ENCODE peak calls at places on chromosomes 7 and 10, in eight cellular contexts. One of them, this sample, is unnamed.

GRCh38 chr7:128106840-128107239 is 75.6 kb upstream of the LRRC4 start:
- DNase-seq in CD8-positive, alpha-beta T cell: no peak
- DNase-seq in thoracic aorta: no peak
- DNase-seq in GM12865: no peak
- DNase-seq in uterus: no peak
- DNase-seq in mammary epithelial cell: no peak
- DNase-seq in fibroblast of mammary gland: no peak
- DNase-seq in body of pancreas: peak
- DNase-seq in this sample: no peak

GRCh38 chr10:96699613-96700012 is 20.7 kb downstream of the PIK3AP1 start:
- DNase-seq in body of pancreas: no peak
- DNase-seq in mammary epithelial cell: no peak
- DNase-seq in uterus: no peak
- DNase-seq in fibroblast of mammary gland: no peak
- DNase-seq in CD8-positive, alpha-beta T cell: no peak
- DNase-seq in thoracic aorta: no peak
- DNase-seq in GM12865: peak
- DNase-seq in this sample: no peak

GRCh38 chr7:139231513-139232376 is 708 bp downstream of the UBN2 start:
- DNase-seq in GM12865: peak
- DNase-seq in uterus: peak
- DNase-seq in body of pancreas: peak
- DNase-seq in CD8-positive, alpha-beta T cell: peak
- DNase-seq in fibroblast of mammary gland: peak
- DNase-seq in mammary epithelial cell: peak
- DNase-seq in thoracic aorta: no peak
- DNase-seq in this sample: no peak

GRCh38 chr10:106355450-106355849 is 809.1 kb downstream of the SORCS1 start:
- DNase-seq in uterus: no peak
- DNase-seq in thoracic aorta: no peak
- DNase-seq in fibroblast of mammary gland: peak
- DNase-seq in mammary epithelial cell: no peak
- DNase-seq in body of pancreas: no peak
- DNase-seq in CD8-positive, alpha-beta T cell: no peak
- DNase-seq in GM12865: peak
- DNase-seq in this sample: no peak

GRCh38 chr7:121531175-121532070 is 135.3 kb upstream of the FAM3C start:
- DNase-seq in body of pancreas: no peak
- DNase-seq in GM12865: no peak
- DNase-seq in CD8-positive, alpha-beta T cell: no peak
- DNase-seq in uterus: no peak
- DNase-seq in mammary epithelial cell: peak
- DNase-seq in fibroblast of mammary gland: no peak
- DNase-seq in thoracic aorta: no peak
- DNase-seq in this sample: no peak

GRCh38 chr7:4136501-4137110 is 545.5 kb upstream of the FOXK1 start:
- DNase-seq in thoracic aorta: no peak
- DNase-seq in uterus: no peak
- DNase-seq in body of pancreas: no peak
- DNase-seq in mammary epithelial cell: no peak
- DNase-seq in fibroblast of mammary gland: no peak
- DNase-seq in GM12865: no peak
- DNase-seq in CD8-positive, alpha-beta T cell: no peak
- DNase-seq in this sample: no peak

GRCh38 chr7:47581821-47582747 is at the start of gene TNS3:
- DNase-seq in uterus: peak
- DNase-seq in mammary epithelial cell: peak
- DNase-seq in thoracic aorta: no peak
- DNase-seq in body of pancreas: peak
- DNase-seq in CD8-positive, alpha-beta T cell: no peak
- DNase-seq in fibroblast of mammary gland: no peak
- DNase-seq in GM12865: no peak
- DNase-seq in this sample: no peak

GRCh38 chr7:156609010-156609877 is 31.3 kb upstream of the RNF32 start:
- DNase-seq in uterus: no peak
- DNase-seq in GM12865: no peak
- DNase-seq in body of pancreas: no peak
- DNase-seq in mammary epithelial cell: no peak
- DNase-seq in thoracic aorta: no peak
- DNase-seq in fibroblast of mammary gland: no peak
- DNase-seq in CD8-positive, alpha-beta T cell: no peak
- DNase-seq in this sample: no peak

GRCh38 chr10:100184426-100185219 is 1.2 kb downstream of the ERLIN1 start:
- DNase-seq in fibroblast of mammary gland: peak
- DNase-seq in GM12865: peak
- DNase-seq in mammary epithelial cell: peak
- DNase-seq in uterus: no peak
- DNase-seq in CD8-positive, alpha-beta T cell: no peak
- DNase-seq in thoracic aorta: no peak
- DNase-seq in body of pancreas: no peak
- DNase-seq in this sample: no peak

GRCh38 chr10:111429288-111430028 is 352.6 kb downstream of the ADRA2A start:
- DNase-seq in fibroblast of mammary gland: peak
- DNase-seq in uterus: no peak
- DNase-seq in body of pancreas: no peak
- DNase-seq in mammary epithelial cell: no peak
- DNase-seq in GM12865: no peak
- DNase-seq in thoracic aorta: no peak
- DNase-seq in CD8-positive, alpha-beta T cell: no peak
- DNase-seq in this sample: no peak

GRCh38 chr10:77925410-77925794 is 1.2 kb downstream of the DLG5 start:
- DNase-seq in CD8-positive, alpha-beta T cell: no peak
- DNase-seq in mammary epithelial cell: peak
- DNase-seq in fibroblast of mammary gland: peak
- DNase-seq in thoracic aorta: no peak
- DNase-seq in body of pancreas: peak
- DNase-seq in uterus: peak
- DNase-seq in GM12865: no peak
- DNase-seq in this sample: no peak

GRCh38 chr10:6755891-6756460 is 175.9 kb upstream of the PRKCQ start:
- DNase-seq in GM12865: peak
- DNase-seq in CD8-positive, alpha-beta T cell: no peak
- DNase-seq in fibroblast of mammary gland: peak
- DNase-seq in mammary epithelial cell: peak
- DNase-seq in uterus: no peak
- DNase-seq in body of pancreas: no peak
- DNase-seq in thoracic aorta: no peak
- DNase-seq in this sample: peak

GRCh38 chr7:16644157-16644556 is 1.4 kb downstream of the ANKMY2 start:
- DNase-seq in body of pancreas: no peak
- DNase-seq in CD8-positive, alpha-beta T cell: no peak
- DNase-seq in thoracic aorta: no peak
- DNase-seq in mammary epithelial cell: no peak
- DNase-seq in uterus: no peak
- DNase-seq in fibroblast of mammary gland: no peak
- DNase-seq in GM12865: no peak
- DNase-seq in this sample: no peak

GRCh38 chr7:11706666-11707605 is 125.1 kb downstream of the THSD7A start:
- DNase-seq in body of pancreas: peak
- DNase-seq in uterus: no peak
- DNase-seq in fibroblast of mammary gland: peak
- DNase-seq in CD8-positive, alpha-beta T cell: no peak
- DNase-seq in thoracic aorta: no peak
- DNase-seq in mammary epithelial cell: peak
- DNase-seq in GM12865: no peak
- DNase-seq in this sample: no peak

GRCh38 chr10:89082086-89082485 is 91.5 kb downstream of the FAS start:
- DNase-seq in GM12865: no peak
- DNase-seq in uterus: no peak
- DNase-seq in thoracic aorta: no peak
- DNase-seq in fibroblast of mammary gland: no peak
- DNase-seq in body of pancreas: no peak
- DNase-seq in mammary epithelial cell: no peak
- DNase-seq in CD8-positive, alpha-beta T cell: no peak
- DNase-seq in this sample: no peak
- H3K4me3 ChIP-seq in GM12865: no peak
- H3K4me3 ChIP-seq in uterus: no peak
- H3K4me3 ChIP-seq in thoracic aorta: no peak
- H3K4me3 ChIP-seq in fibroblast of mammary gland: no peak
- H3K4me3 ChIP-seq in body of pancreas: no peak
- H3K4me3 ChIP-seq in mammary epithelial cell: no peak
- H3K4me3 ChIP-seq in CD8-positive, alpha-beta T cell: no peak
- H3K4me3 ChIP-seq in this sample: no peak

GRCh38 chr10:104327745-104328635 is 10.3 kb downstream of the ITPRIP start:
- DNase-seq in body of pancreas: peak
- DNase-seq in fibroblast of mammary gland: peak
- DNase-seq in mammary epithelial cell: peak
- DNase-seq in CD8-positive, alpha-beta T cell: no peak
- DNase-seq in thoracic aorta: no peak
- DNase-seq in uterus: no peak
- DNase-seq in GM12865: no peak
- DNase-seq in this sample: peak
- TF ChIP-seq CTCF in body of pancreas: no peak
- TF ChIP-seq CTCF in fibroblast of mammary gland: peak
- TF ChIP-seq CTCF in mammary epithelial cell: peak
- TF ChIP-seq CTCF in CD8-positive, alpha-beta T cell: no peak
- TF ChIP-seq CTCF in thoracic aorta: no peak
- TF ChIP-seq CTCF in uterus: no peak
- TF ChIP-seq CTCF in GM12865: no peak
- TF ChIP-seq CTCF in this sample: no peak

DNA sequence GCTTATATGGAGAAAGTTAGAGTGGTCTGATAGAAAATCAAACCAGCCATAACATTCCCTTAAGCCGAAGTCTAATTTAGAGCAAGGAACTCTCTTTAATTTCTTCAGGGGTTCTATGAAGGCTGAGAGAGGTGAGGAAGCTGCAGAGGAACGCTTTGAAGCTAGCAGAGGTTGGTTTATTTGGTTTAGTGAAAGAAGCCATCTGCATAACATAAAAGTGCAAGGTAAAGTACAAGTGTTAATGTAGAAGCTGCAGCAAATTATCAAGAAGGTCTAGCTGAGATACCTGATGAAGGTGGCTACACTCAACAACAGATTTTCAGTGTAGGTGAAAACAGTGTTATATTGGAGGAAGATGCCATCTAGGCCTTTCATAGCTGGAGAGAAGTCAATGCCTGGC is 54.0 kb downstream of the ST7 start:
- DNase-seq in CD8-positive, alpha-beta T cell: no peak
- DNase-seq in GM12865: no peak
- DNase-seq in uterus: no peak
- DNase-seq in body of pancreas: no peak
- DNase-seq in fibroblast of mammary gland: no peak
- DNase-seq in thoracic aorta: no peak
- DNase-seq in mammary epithelial cell: no peak
- DNase-seq in this sample: no peak
- H3K4me3 ChIP-seq in CD8-positive, alpha-beta T cell: no peak
- H3K4me3 ChIP-seq in GM12865: no peak
- H3K4me3 ChIP-seq in uterus: no peak
- H3K4me3 ChIP-seq in body of pancreas: no peak
- H3K4me3 ChIP-seq in fibroblast of mammary gland: no peak
- H3K4me3 ChIP-seq in thoracic aorta: no peak
- H3K4me3 ChIP-seq in mammary epithelial cell: no peak
- H3K4me3 ChIP-seq in this sample: no peak

GRCh38 chr10:113126506-113127192 is 176.6 kb downstream of the TCF7L2 start:
- DNase-seq in thoracic aorta: no peak
- DNase-seq in mammary epithelial cell: peak
- DNase-seq in fibroblast of mammary gland: peak
- DNase-seq in uterus: peak
- DNase-seq in CD8-positive, alpha-beta T cell: peak
- DNase-seq in body of pancreas: peak
- DNase-seq in GM12865: no peak
- DNase-seq in this sample: no peak
- TF ChIP-seq CTCF in thoracic aorta: peak
- TF ChIP-seq CTCF in mammary epithelial cell: peak
- TF ChIP-seq CTCF in fibroblast of mammary gland: peak
- TF ChIP-seq CTCF in uterus: peak
- TF ChIP-seq CTCF in CD8-positive, alpha-beta T cell: peak
- TF ChIP-seq CTCF in body of pancreas: peak
- TF ChIP-seq CTCF in GM12865: no peak
- TF ChIP-seq CTCF in this sample: peak

GRCh38 chr7:85469446-85469970 is 282.7 kb upstream of the SEMA3D start:
- DNase-seq in uterus: no peak
- DNase-seq in mammary epithelial cell: no peak
- DNase-seq in thoracic aorta: no peak
- DNase-seq in body of pancreas: no peak
- DNase-seq in GM12865: no peak
- DNase-seq in CD8-positive, alpha-beta T cell: no peak
- DNase-seq in fibroblast of mammary gland: peak
- DNase-seq in this sample: no peak

GRCh38 chr7:85474234-85474633 is 287.4 kb upstream of the SEMA3D start:
- DNase-seq in thoracic aorta: no peak
- DNase-seq in mammary epithelial cell: peak
- DNase-seq in uterus: no peak
- DNase-seq in CD8-positive, alpha-beta T cell: no peak
- DNase-seq in fibroblast of mammary gland: no peak
- DNase-seq in GM12865: peak
- DNase-seq in body of pancreas: no peak
- DNase-seq in this sample: no peak

GRCh38 chr7:85471740-85472139 is 284.9 kb upstream of the SEMA3D start:
- DNase-seq in mammary epithelial cell: peak
- DNase-seq in thoracic aorta: no peak
- DNase-seq in CD8-positive, alpha-beta T cell: no peak
- DNase-seq in GM12865: peak
- DNase-seq in body of pancreas: no peak
- DNase-seq in uterus: no peak
- DNase-seq in fibroblast of mammary gland: peak
- DNase-seq in this sample: peak

GRCh38 chr7:85475071-85475470 is 288.2 kb upstream of the SEMA3D start:
- DNase-seq in body of pancreas: no peak
- DNase-seq in CD8-positive, alpha-beta T cell: no peak
- DNase-seq in GM12865: peak
- DNase-seq in fibroblast of mammary gland: no peak
- DNase-seq in mammary epithelial cell: no peak
- DNase-seq in uterus: no peak
- DNase-seq in thoracic aorta: no peak
- DNase-seq in this sample: no peak

GRCh38 chr7:85471312-85471711 is 284.5 kb upstream of the SEMA3D start:
- DNase-seq in thoracic aorta: no peak
- DNase-seq in body of pancreas: no peak
- DNase-seq in GM12865: no peak
- DNase-seq in mammary epithelial cell: no peak
- DNase-seq in uterus: no peak
- DNase-seq in fibroblast of mammary gland: no peak
- DNase-seq in CD8-positive, alpha-beta T cell: no peak
- DNase-seq in this sample: no peak
- H3K4me3 ChIP-seq in thoracic aorta: no peak
- H3K4me3 ChIP-seq in body of pancreas: no peak
- H3K4me3 ChIP-seq in GM12865: no peak
- H3K4me3 ChIP-seq in mammary epithelial cell: no peak
- H3K4me3 ChIP-seq in uterus: no peak
- H3K4me3 ChIP-seq in fibroblast of mammary gland: no peak
- H3K4me3 ChIP-seq in CD8-positive, alpha-beta T cell: no peak
- H3K4me3 ChIP-seq in this sample: no peak

GRCh38 chr7:64599341-64599740 is 36.5 kb upstream of the ZNF680 start:
- DNase-seq in mammary epithelial cell: no peak
- DNase-seq in uterus: no peak
- DNase-seq in fibroblast of mammary gland: no peak
- DNase-seq in thoracic aorta: no peak
- DNase-seq in body of pancreas: no peak
- DNase-seq in CD8-positive, alpha-beta T cell: no peak
- DNase-seq in GM12865: no peak
- DNase-seq in this sample: no peak
- TF ChIP-seq CTCF in mammary epithelial cell: peak
- TF ChIP-seq CTCF in uterus: no peak
- TF ChIP-seq CTCF in fibroblast of mammary gland: no peak
- TF ChIP-seq CTCF in thoracic aorta: no peak
- TF ChIP-seq CTCF in body of pancreas: no peak
- TF ChIP-seq CTCF in CD8-positive, alpha-beta T cell: no peak
- TF ChIP-seq CTCF in GM12865: no peak
- TF ChIP-seq CTCF in this sample: no peak

This sample was measured in HFF-Myc.